ENCODE peak calls at places on chromosomes 12 and 14, in four cellular contexts. T, L, C and V are unnamed samples. For H3K4me1, the result is how much of the 10 kb centered on the place peaks cover.

GRCh38 chr14:52413729-52414453 is 99.8 kb downstream of the PTGER2 start:
- DNase-seq in T (no peak), L (peak), C (peak), V (no peak)

GRCh38 chr14:75069811-75070145 is 337 bp downstream of the ZC2HC1C start:
- DNase-seq in T (no peak), L (no peak), C (no peak), V (no peak)

GRCh38 chr12:64091186-64091585 is 130.9 kb downstream of the KICS2 start:
- DNase-seq in T (no peak), L (no peak), C (no peak), V (peak)

GRCh38 chr12:131101006-131101405 is 147.3 kb downstream of the ADGRD1 start:
- DNase-seq in T (no peak), L (no peak), C (no peak), V (no peak)

GRCh38 chr14:59018978-59019377 is 169.5 kb upstream of the DAAM1 start:
- DNase-seq in T (peak), L (no peak), C (no peak), V (no peak)

GRCh38 chr12:44217146-44217883 is 381.4 kb downstream of the TMEM117 start:
- DNase-seq in T (no peak), L (no peak), C (no peak), V (no peak)

GRCh38 chr12:115163710-115164109 is 479.7 kb upstream of the TBX3 start:
- DNase-seq in T (peak), L (no peak), C (no peak), V (no peak)

GRCh38 chr14:45426685-45427282 is 173.8 kb upstream of the MIS18BP1 start:
- DNase-seq in T (peak), L (peak), C (peak), V (peak)

GRCh38 chr12:101086490-101086889 is 123.5 kb downstream of the SLC5A8 start:
- DNase-seq in T (peak), L (peak), C (peak), V (no peak)

GRCh38 chr14:21258889-21259787 is 10.1 kb downstream of the HNRNPC start:
- DNase-seq in T (no peak), L (no peak), C (no peak), V (no peak)
- H3K4me1 ChIP-seq in T (under half), L (under half), C (half or more), V (under half)

DNA sequence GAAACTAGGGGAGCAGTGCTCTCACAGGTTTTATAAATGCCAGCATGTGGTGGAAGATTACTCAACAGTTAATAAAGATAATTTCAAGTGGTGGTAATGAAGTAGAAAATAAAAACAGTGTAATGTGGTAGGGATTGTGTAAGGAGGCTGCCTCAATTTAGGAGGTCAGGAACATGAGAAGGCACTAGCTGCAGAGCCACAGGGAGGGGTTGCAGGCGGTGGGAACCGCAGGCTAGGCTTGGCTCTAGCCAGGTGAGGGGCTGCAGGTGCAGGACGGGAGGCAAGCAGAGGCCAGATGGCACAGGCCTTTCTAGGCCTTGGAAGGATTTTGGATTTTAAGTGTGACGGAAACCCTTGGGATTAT is 768 bp downstream of the METTL25 start:
- DNase-seq in T (peak), L (peak), C (peak), V (peak)
- H3K9ac ChIP-seq in T (peak), L (no peak), C (peak), V (peak)

GRCh38 chr12:26496170-26496569 is 300.8 kb downstream of the SSPN start:
- DNase-seq in T (no peak), L (no peak), C (peak), V (no peak)

GRCh38 chr12:26499979-26500640 is 304.7 kb downstream of the SSPN start:
- DNase-seq in T (no peak), L (peak), C (peak), V (no peak)
- H3K4me1 ChIP-seq in T (under half), L (under half), C (under half), V (under half)

DNA sequence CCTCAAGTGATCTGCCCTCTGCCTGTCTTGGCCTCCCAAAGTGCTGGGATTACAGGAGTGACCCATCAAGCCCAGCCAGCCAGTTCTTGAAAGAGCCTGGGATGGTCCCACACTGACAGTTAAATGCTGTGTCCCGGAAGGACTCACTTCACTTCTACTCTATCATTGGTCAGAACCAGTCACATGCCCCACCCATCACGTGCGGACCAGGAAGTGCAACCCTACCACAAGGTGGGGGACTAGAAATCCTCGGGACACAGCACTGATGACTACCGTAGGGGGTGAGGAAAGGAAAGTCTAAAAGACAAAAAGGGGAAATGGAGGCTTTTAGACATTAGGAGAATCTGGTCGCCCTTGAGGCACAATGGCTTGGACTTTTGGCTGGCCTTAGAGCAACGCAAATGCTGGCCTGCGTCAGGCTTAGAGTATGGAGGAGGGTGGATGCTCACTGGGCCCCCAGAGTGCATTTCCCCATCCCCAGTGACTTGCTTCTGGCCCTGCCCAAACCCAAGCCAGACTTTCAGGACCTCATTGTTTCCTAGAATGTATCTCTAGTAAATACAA is 207.7 kb downstream of the TTC8 start:
- DNase-seq in T (peak), L (no peak), C (no peak), V (no peak)
- H3K9ac ChIP-seq in T (no peak), L (no peak), C (no peak), V (no peak)

GRCh38 chr14:56273151-56273550 is 154.9 kb downstream of the PELI2 start:
- DNase-seq in T (no peak), L (peak), C (peak), V (no peak)
- H3K4me1 ChIP-seq in T (under half), L (under half), C (under half), V (under half)

DNA sequence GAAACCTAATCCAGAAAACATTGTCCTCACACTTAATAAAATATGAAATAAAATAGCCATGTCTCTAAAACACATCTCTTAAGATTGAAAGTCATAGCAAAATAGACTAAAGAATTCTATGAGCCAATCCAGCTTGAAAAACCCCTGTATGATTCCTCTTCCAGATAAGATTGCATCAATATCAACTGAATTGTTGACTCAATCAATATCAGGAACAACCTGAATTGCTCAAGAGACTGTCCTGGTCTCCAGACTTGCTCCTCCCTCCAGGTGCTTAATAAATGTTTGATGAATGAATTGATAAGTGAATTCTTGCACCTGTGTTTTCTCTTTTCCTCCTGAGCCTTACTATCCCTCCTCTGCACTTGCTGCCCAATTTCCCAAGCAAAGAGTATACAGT is 162.1 kb downstream of the NTF3 start:
- DNase-seq in T (no peak), L (no peak), C (no peak), V (no peak)
- H3K9ac ChIP-seq in T (no peak), L (no peak), C (no peak), V (no peak)

GRCh38 chr14:73462078-73462715 is 3.9 kb upstream of the NUMB start:
- DNase-seq in T (peak), L (peak), C (peak), V (peak)

GRCh38 chr14:73463411-73463810 is 5.1 kb upstream of the NUMB start:
- DNase-seq in T (no peak), L (peak), C (peak), V (no peak)

GRCh38 chr14:73461478-73462077 is 3.2 kb upstream of the NUMB start:
- DNase-seq in T (no peak), L (no peak), C (no peak), V (no peak)

GRCh38 chr14:73460691-73461127 is 2.4 kb upstream of the NUMB start:
- DNase-seq in T (no peak), L (peak), C (peak), V (no peak)

GRCh38 chr14:73462815-73463214 is 4.5 kb upstream of the NUMB start:
- DNase-seq in T (no peak), L (no peak), C (peak), V (peak)
- H3K4me1 ChIP-seq in T (under half), L (under half), C (half or more), V (under half)

DNA sequence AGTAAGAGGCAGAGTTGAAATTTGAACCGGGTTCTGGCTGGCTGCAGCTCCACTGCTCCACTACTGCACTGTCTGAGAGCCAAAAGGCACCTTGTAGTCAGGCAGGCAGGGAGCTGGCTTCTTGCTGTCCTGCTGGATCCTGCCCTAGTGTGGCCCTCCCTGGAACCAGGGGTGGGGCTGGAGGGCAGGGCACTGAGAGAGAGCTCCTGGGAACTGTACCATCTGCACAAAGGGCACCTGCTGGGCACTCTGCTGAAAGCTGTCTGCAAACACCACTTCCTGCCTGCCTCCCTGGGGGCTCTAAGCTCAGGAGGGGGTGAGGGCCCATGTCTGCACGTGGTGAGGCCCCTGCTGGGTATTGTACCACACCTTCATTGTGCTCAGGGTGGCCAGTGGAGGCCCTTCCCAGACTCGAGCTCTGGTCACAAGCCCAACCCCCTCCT is 19.0 kb upstream of the TCL1B start:
- DNase-seq in T (no peak), L (no peak), C (no peak), V (no peak)
- H3K9ac ChIP-seq in T (no peak), L (no peak), C (no peak), V (no peak)

GRCh38 chr14:101843038-101843437 is 81.5 kb downstream of the PPP2R5C start:
- DNase-seq in T (no peak), L (no peak), C (no peak), V (no peak)
- H3K4me1 ChIP-seq in T (under half), L (under half), C (under half), V (half or more)

DNA sequence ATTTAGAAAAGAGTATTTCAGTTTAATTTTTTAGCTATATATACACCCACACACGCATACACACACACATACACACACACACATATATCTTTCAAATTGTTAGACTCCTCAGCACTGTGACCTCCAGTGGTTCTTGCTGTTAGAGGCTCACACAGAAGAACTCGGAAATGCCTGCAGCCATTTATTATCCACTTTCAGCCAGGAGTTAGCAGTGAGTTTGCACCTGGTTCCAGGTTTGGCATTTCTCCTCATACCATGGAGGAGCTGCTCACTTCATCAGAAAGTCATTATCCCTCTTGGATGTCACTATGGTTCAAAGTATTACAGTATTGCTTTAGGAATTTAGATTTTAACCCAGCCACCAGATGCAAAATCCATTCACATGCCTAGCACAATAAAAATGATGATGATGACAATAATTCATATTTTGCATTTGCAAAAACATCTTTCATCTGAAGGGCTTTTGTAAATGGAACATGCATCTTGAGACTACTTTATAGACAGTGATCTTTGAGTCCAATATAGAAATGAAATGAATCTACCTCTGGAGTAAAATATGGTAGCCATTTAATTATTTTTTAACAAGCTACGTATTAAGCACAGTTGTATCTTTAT is 42.3 kb downstream of the NPAS3 start:
- DNase-seq in T (no peak), L (no peak), C (no peak), V (no peak)
- H3K9ac ChIP-seq in T (no peak), L (no peak), C (no peak), V (no peak)